ENCODE peak calls at places on chromosome 17, in six cellular contexts. B is HuH-7.5; Z is fibroblast of lung; P is stimulated activated CD8-positive, alpha-beta memory T cell treated with anti-CD3 and anti-CD28 coated beads, Interleukin-15, amount 100 ng/mL, for 1 hour; X is NCI-H1694 treated with DMSO at 0.1 percent for 48 hours; J is B cell. T is an unnamed sample.

GRCh38 chr17:65749479-65749878 is 188.0 kb upstream of the AXIN2 start:
- DNase-seq in B (no peak), Z (peak; percentile 31), P (no peak), X (no peak), J (no peak), T (no peak)

GRCh38 chr17:75207760-75208159 is 2.3 kb downstream of the NUP85 start:
- DNase-seq in B (no peak), Z (no peak), P (no peak), X (no peak), J (no peak), T (no peak)

GRCh38 chr17:4592240-4593005 is 8.1 kb downstream of the SMTNL2 start:
- DNase-seq in B (no peak), Z (no peak), P (no peak), X (no peak), J (no peak), T (no peak)

GRCh38 chr17:7667616-7668406 is 17.1 kb downstream of the ATP1B2 start:
- DNase-seq in B (no peak), Z (no peak), P (no peak), X (no peak), J (no peak), T (no peak)

GRCh38 chr17:71926746-71927398 is 193.9 kb upstream of the SOX9 start:
- DNase-seq in B (no peak), Z (peak; percentile 58), P (no peak), X (no peak), J (no peak), T (no peak)

GRCh38 chr17:69761767-69762321 is 313.2 kb upstream of the KCNJ16 start:
- DNase-seq in B (no peak), Z (peak; percentile 93), P (no peak), X (no peak), J (no peak), T (no peak)

GRCh38 chr17:48181653-48182052 is 74.1 kb downstream of the SNX11 start:
- DNase-seq in B (no peak), Z (peak; percentile 25), P (no peak), X (no peak), J (no peak), T (no peak)

GRCh38 chr17:13046361-13046760 is 28.5 kb upstream of the ELAC2 start:
- DNase-seq in B (no peak), Z (no peak), P (no peak), X (no peak), J (no peak), T (no peak)

GRCh38 chr17:60678118-60678444 is 430 bp downstream of the BCAS3 start:
- DNase-seq in B (peak; percentile 66), Z (no peak), P (no peak), X (no peak), J (no peak), T (no peak)

GRCh38 chr17:5592382-5592781 is 8.1 kb upstream of the NLRP1 start:
- DNase-seq in B (no peak), Z (peak; percentile 63), P (no peak), X (peak; percentile 61), J (peak; percentile 55), T (no peak)

GRCh38 chr17:11212792-11213191 is 28.2 kb upstream of the SHISA6 start:
- DNase-seq in B (no peak), Z (no peak), P (no peak), X (no peak), J (no peak), T (no peak)

GRCh38 chr17:33228548-33228947 is 64.5 kb downstream of the ASIC2 start:
- DNase-seq in B (no peak), Z (no peak), P (no peak), X (no peak), J (no peak), T (no peak)